ENCODE peak calls at places on chromosomes 12 and 14, in nine cellular contexts. L, I, Y, T, U, B, Q, J and D are unnamed samples.

GRCh38 chr12:78540621-78541336 is 323.8 kb upstream of the SYT1 start:
- DNase-seq in Y (no peak), T (no peak), J (peak; percentile 12), Q (no peak), L (peak; percentile 14), I (no peak), B (no peak), U (no peak), D (no peak)

GRCh38 chr12:92142251-92142896 is 3.3 kb downstream of the BTG1 start:
- DNase-seq in B (no peak), L (no peak), Y (no peak), Q (no peak), T (no peak), U (no peak), I (no peak), J (no peak), D (no peak)

GRCh38 chr12:131608740-131609665 is 101.9 kb upstream of the SFSWAP start:
- DNase-seq in B (peak; percentile 69), Q (peak; percentile 78), L (peak; percentile 54), T (peak; percentile 71), Y (peak; percentile 77), I (peak; percentile 50), U (peak; percentile 79), J (peak; percentile 62), D (peak; percentile 82)

GRCh38 chr12:75854681-75855309 is 176.8 kb downstream of the PHLDA1 start:
- DNase-seq in Y (no peak), J (peak; percentile 92), I (no peak), L (peak; percentile 69), T (no peak), U (no peak), B (no peak), Q (no peak), D (no peak)

GRCh38 chr12:123787466-123787865 is 25.4 kb downstream of the DNAH10 start:
- DNase-seq in T (no peak), B (no peak), J (no peak), L (no peak), U (no peak), Y (no peak), I (no peak), Q (no peak), D (no peak)

GRCh38 chr12:67726868-67727267 is 78.3 kb downstream of the DYRK2 start:
- DNase-seq in U (no peak), I (no peak), Q (no peak), L (no peak), T (no peak), Y (no peak), J (no peak), B (no peak), D (no peak)

GRCh38 chr14:101028971-101029667 is 125.6 kb upstream of the RTL1 start:
- DNase-seq in T (no peak), J (no peak), B (no peak), L (no peak), U (no peak), Y (no peak), I (no peak), Q (no peak), D (no peak)

GRCh38 chr12:6833189-6833890 is 5.1 kb downstream of the P3H3 start:
- DNase-seq in B (no peak), Y (no peak), T (no peak), I (no peak), U (no peak), J (no peak), L (no peak), Q (no peak), D (no peak)

GRCh38 chr12:115973968-115974765 is 303.3 kb downstream of the MED13L start:
- DNase-seq in Y (no peak), L (no peak), J (no peak), I (no peak), Q (no peak), B (no peak), U (no peak), T (no peak), D (no peak)

GRCh38 chr12:57771271-57771872 is 533 bp downstream of the METTL1 start:
- DNase-seq in L (peak; percentile 89), I (peak; percentile 92), J (peak; percentile 85), Q (peak; percentile 90), T (peak; percentile 91), B (peak; percentile 65), U (peak; percentile 73), Y (peak; percentile 88), D (peak; percentile 95)

GRCh38 chr14:99261916-99262787 is 9.8 kb downstream of the BCL11B start:
- DNase-seq in T (peak; percentile 57), Y (no peak), B (no peak), U (no peak), J (no peak), Q (no peak), L (no peak), I (no peak), D (no peak)

GRCh38 chr14:90900712-90901111 is 84.5 kb upstream of the TTC7B start:
- DNase-seq in Q (no peak), I (no peak), T (no peak), U (no peak), B (no peak), Y (no peak), J (peak; percentile 10), L (no peak), D (no peak)
- TF ChIP-seq CTCF in Q (no peak), I (peak; percentile 50), T (no peak), U (no peak), B (no peak), Y (no peak), J (peak; percentile 40), L (no peak), D (no peak)

GRCh38 chr14:94119071-94119470 is 8.5 kb downstream of the IFI27 start:
- DNase-seq in Y (no peak), L (no peak), I (no peak), B (no peak), Q (no peak), U (no peak), T (no peak), J (no peak), D (no peak)

GRCh38 chr14:94116701-94117100 is 6.2 kb downstream of the IFI27 start:
- DNase-seq in B (no peak), L (no peak), J (no peak), Q (no peak), T (no peak), I (no peak), U (no peak), Y (no peak), D (no peak)

GRCh38 chr14:94115068-94115591 is 4.6 kb downstream of the IFI27 start:
- DNase-seq in Q (no peak), U (no peak), I (no peak), T (peak; percentile 47), L (no peak), Y (no peak), B (no peak), J (peak; percentile 24), D (no peak)

GRCh38 chr14:94115631-94116030 is 5.1 kb downstream of the IFI27 start:
- DNase-seq in B (no peak), L (no peak), Y (no peak), Q (no peak), J (no peak), U (no peak), T (no peak), I (no peak), D (no peak)

GRCh38 chr14:94117856-94118255 is 7.3 kb downstream of the IFI27 start:
- DNase-seq in I (no peak), Q (no peak), U (no peak), Y (no peak), T (no peak), L (no peak), B (no peak), J (no peak), D (no peak)
- TF ChIP-seq CTCF in I (no peak), Q (no peak), U (no peak), Y (no peak), T (no peak), L (no peak), B (no peak), J (no peak), D (no peak)

GRCh38 chr14:59314019-59314608 is 125.6 kb downstream of the DAAM1 start:
- DNase-seq in J (no peak), U (no peak), B (no peak), L (no peak), I (no peak), T (no peak), Q (no peak), Y (no peak), D (no peak)
- TF ChIP-seq CTCF in J (no peak), U (no peak), B (no peak), L (no peak), I (no peak), T (no peak), Q (no peak), Y (no peak), D (no peak)

GRCh38 chr14:26191123-26191522 is 406.7 kb downstream of the NOVA1 start:
- DNase-seq in T (no peak), J (no peak), Q (no peak), L (no peak), U (no peak), Y (no peak), B (no peak), I (no peak), D (no peak)
- TF ChIP-seq CTCF in T (no peak), J (peak; percentile 6), Q (no peak), L (no peak), U (no peak), Y (no peak), B (no peak), I (no peak), D (no peak)